ENCODE peak calls at places on chromosomes 2 and 18, in five cellular contexts. W is lower lobe of right lung, T is ascending aorta, K is ureter, D is GM20000. M is an unnamed sample.

GRCh38 chr2:113357071-113357470 is 78.3 kb upstream of the PAX8 start:
- DNase-seq in K (no peak), W (no peak), D (no peak), T (no peak), M (no peak)

GRCh38 chr2:206173147-206173546 is 13.5 kb downstream of the EEF1B2 start:
- DNase-seq in W (no peak), K (no peak), D (no peak), T (no peak), M (no peak)

GRCh38 chr2:202508686-202509085 is 126.1 kb upstream of the FAM117B start:
- DNase-seq in T (no peak), W (no peak), K (no peak), D (no peak), M (no peak)

GRCh38 chr18:33536904-33537303 is 41.1 kb upstream of the ASXL3 start:
- DNase-seq in K (no peak), T (no peak), D (no peak), W (no peak), M (no peak)

GRCh38 chr2:191869178-191869577 is 22.3 kb upstream of the CAVIN2 start:
- DNase-seq in T (no peak), K (no peak), W (no peak), D (no peak), M (no peak)

GRCh38 chr2:16288371-16289112 is 348.2 kb downstream of the MYCN start:
- DNase-seq in T (no peak), D (no peak), K (no peak), W (no peak), M (no peak)

GRCh38 chr2:167190053-167190452 is 301.8 kb downstream of the XIRP2 start:
- DNase-seq in T (no peak), K (no peak), D (no peak), W (no peak), M (no peak)

GRCh38 chr2:180050246-180050645 is 43.1 kb upstream of the CWC22 start:
- DNase-seq in D (no peak), W (no peak), T (no peak), K (no peak), M (no peak)

GRCh38 chr2:120291464-120292311 is 39.0 kb downstream of the RALB start:
- DNase-seq in T (no peak), D (no peak), K (peak; percentile 65), W (no peak), M (no peak)

GRCh38 chr18:50627594-50628542 is 68.0 kb downstream of the MAPK4 start:
- DNase-seq in W (no peak), D (no peak), T (peak; percentile 65), K (no peak), M (no peak)

GRCh38 chr2:222398446-222398885 is 25.9 kb upstream of the SGPP2 start:
- DNase-seq in D (no peak), W (no peak), T (no peak), K (no peak), M (no peak)

GRCh38 chr2:162244559-162245031 is 1.4 kb upstream of the FAP start:
- DNase-seq in W (peak; percentile 52), K (no peak), T (peak; percentile 80), D (no peak), M (no peak)

GRCh38 chr2:86309966-86310365 is 27.5 kb downstream of the REEP1 start:
- DNase-seq in K (no peak), W (no peak), T (no peak), D (no peak), M (no peak)

GRCh38 chr2:47520302-47520630 is 117.3 kb downstream of the MSH2 start:
- DNase-seq in T (no peak), D (peak; percentile 35), W (no peak), K (no peak), M (no peak)

GRCh38 chr2:37500031-37500430 is 155.6 kb downstream of the QPCT start:
- DNase-seq in D (no peak), T (no peak), W (no peak), K (no peak), M (no peak)

GRCh38 chr2:218691234-218691633 is 19.3 kb downstream of the STK36 start:
- DNase-seq in D (no peak), T (no peak), K (no peak), W (no peak), M (no peak)

GRCh38 chr2:73101626-73102256 is 11.0 kb downstream of the RAB11FIP5 start:
- DNase-seq in D (no peak), T (no peak), K (no peak), W (no peak), M (no peak)

GRCh38 chr2:109193807-109194702 is 65.0 kb downstream of the SH3RF3 start:
- DNase-seq in K (no peak), D (no peak), W (no peak), T (no peak), M (no peak)

GRCh38 chr2:239939736-239940483 is 85.2 kb downstream of the NDUFA10 start:
- DNase-seq in T (peak; percentile 48), K (no peak), D (no peak), W (peak; percentile 38), M (no peak)

GRCh38 chr2:164701565-164701964 is 80.3 kb upstream of the GRB14 start:
- DNase-seq in D (no peak), K (no peak), W (no peak), T (no peak), M (no peak)

GRCh38 chr2:9152975-9153402 is 53.6 kb upstream of the ASAP2 start:
- DNase-seq in D (no peak), W (no peak), K (no peak), T (no peak), M (no peak)

GRCh38 chr18:31203086-31203793 is 40.6 kb upstream of the DSC1 start:
- DNase-seq in K (no peak), D (peak; percentile 11), W (peak; percentile 80), T (no peak), M (no peak)

GRCh38 chr2:75751824-75752468 is 41.2 kb upstream of the GCFC2 start:
- DNase-seq in T (no peak), K (no peak), D (no peak), W (no peak), M (no peak)

GRCh38 chr2:72271766-72272615 is 124.3 kb upstream of the CYP26B1 start:
- DNase-seq in D (no peak), W (no peak), K (no peak), T (no peak), M (no peak)

GRCh38 chr2:233822101-233822771 is 32.1 kb downstream of the HJURP start:
- DNase-seq in D (no peak), K (no peak), T (no peak), W (no peak), M (no peak)

GRCh38 chr2:15874311-15874710 is 66.0 kb upstream of the MYCN start:
- DNase-seq in D (no peak), T (no peak), W (no peak), K (no peak), M (no peak)

GRCh38 chr2:73022024-73022568 is 49.4 kb downstream of the SFXN5 start:
- DNase-seq in W (no peak), T (no peak), K (no peak), D (no peak), M (no peak)

GRCh38 chr18:76610933-76611749 is 116.1 kb upstream of the ZNF516 start:
- DNase-seq in K (no peak), D (no peak), T (no peak), W (no peak), M (no peak)

M was measured in GOT3.